ENCODE peak calls at places on chromosomes 5 and 9, in seven cellular contexts. T, S, W, I, P, C and R are unnamed samples.

GRCh38 chr9:3508078-3508431 is 17.7 kb downstream of the RFX3 start:
- DNase-seq in T (no peak), S (no peak), W (no peak), I (no peak), P (no peak), C (no peak), R (no peak)

GRCh38 chr5:171207256-171207866 is 101.7 kb upstream of the TLX3 start:
- DNase-seq in T (peak; percentile 66), S (no peak), W (peak; percentile 32), I (peak; percentile 57), P (no peak), C (peak; percentile 71), R (peak; percentile 53)

GRCh38 chr5:40781843-40782409 is 16.2 kb downstream of the PRKAA1 start:
- DNase-seq in T (peak; percentile 83), S (no peak), W (peak; percentile 51), I (peak; percentile 76), P (no peak), C (peak; percentile 83), R (peak; percentile 43)

GRCh38 chr5:38265546-38266179 is 7.3 kb downstream of the EGFLAM start:
- DNase-seq in T (peak; percentile 58), S (no peak), W (peak; percentile 19), I (peak; percentile 48), P (peak; percentile 48), C (peak; percentile 65), R (peak; percentile 53)

GRCh38 chr5:115398726-115399125 is 102.3 kb upstream of the CCDC112 start:
- DNase-seq in T (peak; percentile 93), S (no peak), W (peak; percentile 85), I (peak; percentile 95), P (no peak), C (peak; percentile 85), R (peak; percentile 83)

GRCh38 chr9:96615421-96615820 is 4.2 kb downstream of the CDC14B start:
- DNase-seq in T (no peak), S (no peak), W (no peak), I (no peak), P (no peak), C (no peak), R (no peak)

GRCh38 chr9:10479172-10479571 is 133.6 kb downstream of the PTPRD start:
- DNase-seq in T (no peak), S (no peak), W (no peak), I (peak; percentile 1), P (no peak), C (no peak), R (peak; percentile 5)

GRCh38 chr9:134551657-134552348 is 89.8 kb upstream of the COL5A1 start:
- DNase-seq in T (peak; percentile 83), S (no peak), W (peak; percentile 76), I (peak; percentile 77), P (peak; percentile 52), C (peak; percentile 75), R (peak; percentile 97)

GRCh38 chr9:133868203-133868602 is 123.9 kb downstream of the VAV2 start:
- DNase-seq in T (no peak), S (no peak), W (no peak), I (no peak), P (no peak), C (no peak), R (no peak)

GRCh38 chr9:129775443-129775842 is 22.6 kb upstream of the PTGES start:
- DNase-seq in T (no peak), S (no peak), W (no peak), I (no peak), P (no peak), C (no peak), R (no peak)

GRCh38 chr9:134895849-134896833 is 15.5 kb downstream of the FCN2 start:
- DNase-seq in T (peak; percentile 85), S (peak; percentile 71), W (peak; percentile 46), I (peak; percentile 91), P (peak; percentile 62), C (peak; percentile 86), R (peak; percentile 87)

GRCh38 chr9:15697459-15697858 is 144.6 kb downstream of the CCDC171 start:
- DNase-seq in T (peak; percentile 94), S (no peak), W (peak; percentile 72), I (peak; percentile 88), P (no peak), C (peak; percentile 58), R (peak; percentile 90)

GRCh38 chr9:137674307-137675305 is 55.8 kb downstream of the EHMT1 start:
- DNase-seq in T (no peak), S (no peak), W (no peak), I (no peak), P (no peak), C (no peak), R (no peak)

GRCh38 chr9:134695144-134695543 is 53.5 kb downstream of the COL5A1 start:
- DNase-seq in T (no peak), S (no peak), W (no peak), I (no peak), P (no peak), C (no peak), R (no peak)

GRCh38 chr5:95619096-95619495 is 791 bp upstream of the GPR150 start:
- DNase-seq in T (no peak), S (no peak), W (no peak), I (peak; percentile 84), P (no peak), C (peak; percentile 86), R (no peak)

GRCh38 chr9:20684865-20685696 is 1.0 kb downstream of the FOCAD start:
- DNase-seq in T (peak; percentile 91), S (no peak), W (peak; percentile 60), I (peak; percentile 87), P (no peak), C (peak; percentile 87), R (peak; percentile 75)

GRCh38 chr5:127375124-127375523 is 84.5 kb downstream of the MEGF10 start:
- DNase-seq in T (no peak), S (no peak), W (no peak), I (no peak), P (no peak), C (no peak), R (no peak)

GRCh38 chr9:128937310-128938165 is 9.9 kb downstream of the DOLK start:
- DNase-seq in T (no peak), S (peak; percentile 33), W (no peak), I (no peak), P (no peak), C (no peak), R (no peak)

GRCh38 chr5:50655067-50655809 is 11.2 kb upstream of the PARP8 start:
- DNase-seq in T (no peak), S (no peak), W (no peak), I (no peak), P (no peak), C (no peak), R (no peak)

GRCh38 chr5:108459661-108460170 is 77.8 kb upstream of the FBXL17 start:
- DNase-seq in T (no peak), S (no peak), W (no peak), I (no peak), P (no peak), C (no peak), R (no peak)

GRCh38 chr5:151199581-151200185 is 24.2 kb downstream of the CCDC69 start:
- DNase-seq in T (no peak), S (peak; percentile 12), W (no peak), I (no peak), P (peak; percentile 5), C (no peak), R (no peak)

GRCh38 chr9:88532320-88532719 is 2.7 kb upstream of the NXNL2 start:
- DNase-seq in T (peak; percentile 51), S (no peak), W (no peak), I (peak; percentile 58), P (no peak), C (peak; percentile 46), R (peak; percentile 46)

GRCh38 chr5:68011259-68011760 is 204.2 kb upstream of the PIK3R1 start:
- DNase-seq in T (no peak), S (no peak), W (no peak), I (no peak), P (no peak), C (no peak), R (no peak)

DNA sequence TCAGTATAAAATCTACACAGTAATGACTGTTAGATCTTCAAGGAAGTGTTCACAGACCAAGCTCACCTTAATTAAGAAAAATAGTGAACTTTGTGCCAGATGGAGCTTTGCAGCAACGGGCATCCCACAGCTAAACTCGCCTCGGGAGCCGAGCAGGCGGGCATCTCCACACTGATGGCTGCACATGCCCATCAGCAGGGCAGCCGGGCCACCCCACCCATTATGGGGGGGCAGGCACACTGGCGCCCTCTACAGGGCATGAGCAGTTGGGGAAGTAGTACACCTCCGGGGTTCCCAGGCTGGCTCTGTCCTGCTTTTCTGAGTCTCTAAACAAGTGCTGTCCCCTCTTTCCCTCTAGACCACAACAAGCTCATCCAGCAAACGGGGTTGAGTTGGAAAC is 21.6 kb downstream of the ANKS6 start:
- DNase-seq in T (no peak), S (no peak), W (no peak), I (peak; percentile 23), P (no peak), C (no peak), R (no peak)
- TF ChIP-seq CTCF in T (peak; percentile 54), S (no peak), W (peak; percentile 81), I (peak; percentile 61), P (no peak), C (peak; percentile 64), R (peak; percentile 74)

GRCh38 chr5:160418561-160419457 is at the start of gene SLU7:
- DNase-seq in T (peak; percentile 96), S (peak; percentile 96), W (peak; percentile 94), I (peak; percentile 94), P (peak; percentile 95), C (peak; percentile 97), R (peak; percentile 98)

GRCh38 chr5:160420331-160420610 is 1.4 kb upstream of the PTTG1 start:
- DNase-seq in T (no peak), S (no peak), W (no peak), I (no peak), P (no peak), C (no peak), R (no peak)

GRCh38 chr5:160419458-160420330 is 813 bp upstream of the SLU7 start:
- DNase-seq in T (no peak), S (no peak), W (no peak), I (no peak), P (no peak), C (no peak), R (no peak)

GRCh38 chr5:160421625-160422258 is at the start of gene PTTG1:
- DNase-seq in T (peak; percentile 96), S (peak; percentile 95), W (peak; percentile 96), I (peak; percentile 97), P (peak; percentile 94), C (peak; percentile 97), R (peak; percentile 99)

GRCh38 chr5:160423025-160423554 is 1.4 kb downstream of the PTTG1 start:
- DNase-seq in T (no peak), S (no peak), W (no peak), I (no peak), P (no peak), C (no peak), R (no peak)
- H3K4me3 ChIP-seq in T (peak overlapping the region; percentile 79), S (no peak overlapping the region), W (peak overlapping the region; percentile 70), I (peak overlapping the region; percentile 71), P (no peak overlapping the region), C (peak overlapping the region; percentile 68), R (peak overlapping the region; percentile 68)

GRCh38 chr5:173592050-173592669 is 24.3 kb downstream of the BOD1 start:
- DNase-seq in T (peak; percentile 24), S (peak; percentile 7), W (no peak), I (peak; percentile 39), P (no peak), C (no peak), R (no peak)
- TF ChIP-seq CTCF in T (peak; percentile 55), S (no peak), W (peak; percentile 30), I (peak; percentile 69), P (no peak), C (peak; percentile 41), R (peak; percentile 47)

DNA sequence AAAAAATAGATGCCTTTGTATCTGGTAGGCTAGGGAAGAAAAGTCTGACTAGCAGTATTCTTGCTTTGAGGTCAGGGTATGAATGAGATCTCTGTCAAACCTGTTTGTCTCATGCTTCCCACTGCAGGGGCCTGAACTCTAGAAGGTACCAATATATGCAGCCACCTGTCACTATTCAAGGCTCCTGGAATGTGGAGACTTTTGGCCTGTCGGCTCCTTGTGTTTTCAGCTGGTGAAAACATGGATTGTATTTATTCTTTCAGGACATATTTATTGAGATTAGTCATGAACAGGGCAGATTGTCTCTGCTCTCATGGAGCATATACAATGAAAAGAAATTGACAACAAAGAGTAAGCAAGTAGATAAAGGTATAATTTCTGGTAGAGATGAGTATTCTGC is 255.8 kb downstream of the ARHGAP26 start:
- DNase-seq in T (no peak), S (no peak), W (no peak), I (no peak), P (no peak), C (no peak), R (no peak)
- H3K4me3 ChIP-seq in T (no peak overlapping the region), S (no peak overlapping the region), W (no peak overlapping the region), I (no peak overlapping the region), P (no peak overlapping the region), C (no peak overlapping the region), R (no peak overlapping the region)